ENCODE peak calls at places on chromosomes 4 and X, in five cellular contexts. One of them, this sample, is unnamed. For H3K4me1, the result is how much of the 10 kb centered on the place peaks cover.

GRCh38 chr4:75030649-75031235 is 97.8 kb downstream of the PARM1 start:
- DNase-seq in Peyer's patch: no peak
- DNase-seq in A549: peak
- DNase-seq in HCT116: no peak
- DNase-seq in stomach: no peak
- DNase-seq in this sample: no peak

GRCh38 chrX:45322820-45323219 is 122.1 kb upstream of the DIPK2B start:
- DNase-seq in Peyer's patch: no peak
- DNase-seq in A549: peak
- DNase-seq in HCT116: no peak
- DNase-seq in stomach: no peak
- DNase-seq in this sample: no peak

GRCh38 chr4:107858158-107858742 is 33.5 kb downstream of the SGMS2 start:
- DNase-seq in Peyer's patch: no peak
- DNase-seq in A549: no peak
- DNase-seq in HCT116: no peak
- DNase-seq in stomach: no peak
- DNase-seq in this sample: no peak

GRCh38 chrX:68901512-68901911 is 72.7 kb downstream of the EFNB1 start:
- DNase-seq in Peyer's patch: no peak
- DNase-seq in A549: no peak
- DNase-seq in HCT116: no peak
- DNase-seq in stomach: no peak
- DNase-seq in this sample: no peak

GRCh38 chr4:21413807-21414370 is 534.7 kb downstream of the KCNIP4 start:
- DNase-seq in Peyer's patch: no peak
- DNase-seq in A549: no peak
- DNase-seq in HCT116: no peak
- DNase-seq in stomach: no peak
- DNase-seq in this sample: no peak

GRCh38 chr4:53000560-53000959 is 138.4 kb downstream of the RASL11B start:
- DNase-seq in Peyer's patch: no peak
- DNase-seq in A549: no peak
- DNase-seq in HCT116: no peak
- DNase-seq in stomach: no peak
- DNase-seq in this sample: no peak

GRCh38 chr4:61468091-61468720 is 268.1 kb downstream of the ADGRL3 start:
- DNase-seq in Peyer's patch: no peak
- DNase-seq in A549: peak
- DNase-seq in HCT116: no peak
- DNase-seq in stomach: no peak
- DNase-seq in this sample: no peak

GRCh38 chr4:41719417-41719816 is 29.1 kb downstream of the PHOX2B start:
- DNase-seq in Peyer's patch: no peak
- DNase-seq in A549: no peak
- DNase-seq in HCT116: no peak
- DNase-seq in stomach: no peak
- DNase-seq in this sample: no peak

GRCh38 chr4:57424231-57424897 is 314.2 kb upstream of the IGFBP7 start:
- DNase-seq in Peyer's patch: no peak
- DNase-seq in A549: peak
- DNase-seq in HCT116: no peak
- DNase-seq in stomach: no peak
- DNase-seq in this sample: no peak

GRCh38 chrX:111847491-111847890 is 28.5 kb upstream of the TRPC5OS start:
- DNase-seq in Peyer's patch: no peak
- DNase-seq in A549: no peak
- DNase-seq in HCT116: no peak
- DNase-seq in stomach: no peak
- DNase-seq in this sample: no peak

GRCh38 chr4:36551697-36552214 is 270.3 kb downstream of the DTHD1 start:
- DNase-seq in Peyer's patch: no peak
- DNase-seq in A549: no peak
- DNase-seq in HCT116: peak
- DNase-seq in stomach: no peak
- DNase-seq in this sample: no peak

GRCh38 chrX:119410027-119410819 is 11.1 kb downstream of the SLC25A43 start:
- DNase-seq in Peyer's patch: no peak
- DNase-seq in A549: peak
- DNase-seq in HCT116: peak
- DNase-seq in stomach: peak
- DNase-seq in this sample: peak

GRCh38 chrX:103782640-103783039 is 6.0 kb downstream of the PLP1 start:
- DNase-seq in Peyer's patch: no peak
- DNase-seq in A549: no peak
- DNase-seq in HCT116: no peak
- DNase-seq in stomach: no peak
- DNase-seq in this sample: no peak

GRCh38 chr4:174217273-174218126 is 66.0 kb downstream of the FBXO8 start:
- DNase-seq in Peyer's patch: no peak
- DNase-seq in A549: no peak
- DNase-seq in HCT116: no peak
- DNase-seq in stomach: no peak
- DNase-seq in this sample: no peak

GRCh38 chrX:5306654-5307121 is 922.0 kb downstream of the NLGN4X start:
- DNase-seq in Peyer's patch: no peak
- DNase-seq in A549: no peak
- DNase-seq in HCT116: no peak
- DNase-seq in stomach: no peak
- DNase-seq in this sample: no peak

GRCh38 chr4:163548481-163549243 is 54.2 kb downstream of the TMA16 start:
- DNase-seq in Peyer's patch: no peak
- DNase-seq in A549: peak
- DNase-seq in HCT116: no peak
- DNase-seq in stomach: no peak
- DNase-seq in this sample: no peak

GRCh38 chr4:141905751-141906150 is 269.4 kb downstream of the IL15 start:
- DNase-seq in Peyer's patch: no peak
- DNase-seq in A549: no peak
- DNase-seq in HCT116: no peak
- DNase-seq in stomach: no peak
- DNase-seq in this sample: no peak

GRCh38 chrX:129091097-129091496 is 432.2 kb downstream of the SMARCA1 start:
- DNase-seq in Peyer's patch: no peak
- DNase-seq in A549: no peak
- DNase-seq in HCT116: no peak
- DNase-seq in stomach: no peak
- DNase-seq in this sample: no peak

GRCh38 chr4:24482871-24483270 is 101.5 kb downstream of the DHX15 start:
- DNase-seq in Peyer's patch: no peak
- DNase-seq in A549: no peak
- DNase-seq in HCT116: no peak
- DNase-seq in stomach: no peak
- DNase-seq in this sample: no peak

GRCh38 chr4:102808009-102808408 is 19.3 kb downstream of the UBE2D3 start:
- DNase-seq in Peyer's patch: no peak
- DNase-seq in A549: no peak
- DNase-seq in HCT116: no peak
- DNase-seq in stomach: no peak
- DNase-seq in this sample: no peak
- H3K4me1 ChIP-seq in Peyer's patch: under half
- H3K4me1 ChIP-seq in A549: under half
- H3K4me1 ChIP-seq in HCT116: under half
- H3K4me1 ChIP-seq in stomach: under half
- H3K4me1 ChIP-seq in this sample: half or more

GRCh38 chr4:7868892-7869471 is 70.7 kb downstream of the AFAP1 start:
- DNase-seq in Peyer's patch: no peak
- DNase-seq in A549: no peak
- DNase-seq in HCT116: no peak
- DNase-seq in stomach: no peak
- DNase-seq in this sample: no peak

GRCh38 chr4:7868430-7868775 is 71.3 kb downstream of the AFAP1 start:
- DNase-seq in Peyer's patch: no peak
- DNase-seq in A549: no peak
- DNase-seq in HCT116: no peak
- DNase-seq in stomach: no peak
- DNase-seq in this sample: no peak

GRCh38 chr4:7872264-7872771 is 67.3 kb downstream of the AFAP1 start:
- DNase-seq in Peyer's patch: no peak
- DNase-seq in A549: peak
- DNase-seq in HCT116: no peak
- DNase-seq in stomach: no peak
- DNase-seq in this sample: no peak

GRCh38 chr4:7873881-7874280 is 65.8 kb downstream of the AFAP1 start:
- DNase-seq in Peyer's patch: no peak
- DNase-seq in A549: no peak
- DNase-seq in HCT116: no peak
- DNase-seq in stomach: no peak
- DNase-seq in this sample: no peak

DNA sequence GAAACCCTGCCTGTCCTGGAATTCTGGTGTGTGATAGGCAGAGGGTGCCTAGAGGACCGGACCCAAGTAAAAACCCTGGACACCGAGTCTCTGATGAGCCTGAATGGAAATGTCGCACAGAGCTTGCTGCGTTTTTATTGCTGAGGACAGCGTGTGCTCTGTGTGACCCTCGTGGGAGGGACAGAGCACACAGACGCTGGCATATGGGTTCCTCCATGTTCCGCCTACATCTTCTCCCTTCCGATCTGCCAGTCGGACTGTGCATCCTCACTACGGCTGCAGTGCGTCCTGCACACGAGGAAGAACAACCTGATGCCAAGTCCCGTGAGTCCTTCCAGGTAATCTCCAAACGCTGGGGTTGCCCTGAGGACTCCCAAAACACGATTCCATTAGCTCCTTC is 68.3 kb downstream of the AFAP1 start:
- DNase-seq in Peyer's patch: no peak
- DNase-seq in A549: no peak
- DNase-seq in HCT116: no peak
- DNase-seq in stomach: no peak
- DNase-seq in this sample: no peak
- TF ChIP-seq POLR2A in Peyer's patch: no peak
- TF ChIP-seq POLR2A in A549: no peak
- TF ChIP-seq POLR2A in HCT116: no peak
- TF ChIP-seq POLR2A in stomach: no peak
- TF ChIP-seq POLR2A in this sample: no peak

GRCh38 chrX:19752043-19752442 is 135.4 kb downstream of the SH3KBP1 start:
- DNase-seq in Peyer's patch: no peak
- DNase-seq in A549: no peak
- DNase-seq in HCT116: no peak
- DNase-seq in stomach: no peak
- DNase-seq in this sample: no peak

GRCh38 chrX:19751068-19751467 is 136.3 kb downstream of the SH3KBP1 start:
- DNase-seq in Peyer's patch: no peak
- DNase-seq in A549: no peak
- DNase-seq in HCT116: no peak
- DNase-seq in stomach: no peak
- DNase-seq in this sample: no peak

GRCh38 chrX:19756577-19757131 is 130.7 kb downstream of the SH3KBP1 start:
- DNase-seq in Peyer's patch: no peak
- DNase-seq in A549: no peak
- DNase-seq in HCT116: no peak
- DNase-seq in stomach: no peak
- DNase-seq in this sample: no peak

GRCh38 chrX:19750028-19750786 is 137.2 kb downstream of the SH3KBP1 start:
- DNase-seq in Peyer's patch: no peak
- DNase-seq in A549: peak
- DNase-seq in HCT116: no peak
- DNase-seq in stomach: no peak
- DNase-seq in this sample: no peak

DNA sequence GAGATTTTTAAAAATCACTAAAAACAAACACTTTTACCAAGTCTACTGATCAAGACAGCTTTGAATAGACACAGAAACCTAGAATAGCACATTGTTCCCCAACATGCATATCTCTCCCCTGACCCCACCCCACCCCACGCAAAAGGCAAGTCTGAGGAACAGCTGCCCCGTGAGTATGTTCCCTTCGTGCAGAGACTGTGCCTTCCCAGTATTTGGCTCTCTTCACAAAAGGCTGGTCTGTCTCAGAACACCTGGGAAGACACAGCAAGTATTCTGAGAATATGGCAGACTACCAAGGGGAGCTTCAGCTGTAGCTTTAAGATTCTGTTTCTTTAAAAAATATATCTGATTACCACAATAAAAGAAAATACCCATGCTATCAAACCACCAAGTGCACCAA is 134.0 kb downstream of the SH3KBP1 start:
- DNase-seq in Peyer's patch: no peak
- DNase-seq in A549: no peak
- DNase-seq in HCT116: no peak
- DNase-seq in stomach: no peak
- DNase-seq in this sample: no peak
- H3K4me1 ChIP-seq in Peyer's patch: under half
- H3K4me1 ChIP-seq in A549: under half
- H3K4me1 ChIP-seq in HCT116: under half
- H3K4me1 ChIP-seq in stomach: under half
- H3K4me1 ChIP-seq in this sample: under half

GRCh38 chr4:139188648-139189416 is 11.8 kb upstream of the ELF2 start:
- DNase-seq in Peyer's patch: no peak
- DNase-seq in A549: no peak
- DNase-seq in HCT116: no peak
- DNase-seq in stomach: no peak
- DNase-seq in this sample: no peak
- TF ChIP-seq POLR2A in Peyer's patch: no peak
- TF ChIP-seq POLR2A in A549: no peak
- TF ChIP-seq POLR2A in HCT116: no peak
- TF ChIP-seq POLR2A in stomach: no peak
- TF ChIP-seq POLR2A in this sample: no peak

GRCh38 chrX:10085223-10085622 is 71.6 kb upstream of the CLCN4 start:
- DNase-seq in Peyer's patch: no peak
- DNase-seq in A549: no peak
- DNase-seq in HCT116: no peak
- DNase-seq in stomach: no peak
- DNase-seq in this sample: no peak
- H3K4me1 ChIP-seq in Peyer's patch: under half
- H3K4me1 ChIP-seq in A549: under half
- H3K4me1 ChIP-seq in HCT116: under half
- H3K4me1 ChIP-seq in stomach: under half
- H3K4me1 ChIP-seq in this sample: half or more